ENCODE peak calls at places on chromosomes 16 and 17, in nine cellular contexts. B, F, W, O, L, E, T, Q and N are unnamed samples.

GRCh38 chr17:57856792-57857620 is 7.2 kb upstream of the MRPS23 start:
- DNase-seq in B (no peak), F (no peak), W (no peak), O (no peak), L (no peak), E (no peak), T (no peak), Q (no peak), N (no peak)

GRCh38 chr17:42679001-42679491 is 2.3 kb upstream of the PLEKHH3 start:
- DNase-seq in B (peak), F (peak), W (peak), O (no peak), L (peak), E (no peak), T (peak), Q (peak), N (peak)

GRCh38 chr16:11097094-11097781 is 152.9 kb downstream of the CLEC16A start:
- DNase-seq in B (no peak), F (no peak), W (no peak), O (no peak), L (no peak), E (no peak), T (no peak), Q (peak), N (no peak)

GRCh38 chr17:82754297-82755208 is 2.7 kb downstream of the TBCD start:
- DNase-seq in B (peak), F (no peak), W (peak), O (peak), L (peak), E (no peak), T (no peak), Q (no peak), N (peak)

GRCh38 chr16:57868913-57869520 is 66.7 kb upstream of the KIFC3 start:
- DNase-seq in B (no peak), F (no peak), W (no peak), O (no peak), L (no peak), E (no peak), T (no peak), Q (no peak), N (no peak)

GRCh38 chr17:72560303-72561247 is 439.8 kb downstream of the SOX9 start:
- DNase-seq in B (peak), F (peak), W (no peak), O (peak), L (peak), E (no peak), T (peak), Q (peak), N (peak)

GRCh38 chr16:30570621-30571443 is 682 bp downstream of the ZNF688 start:
- DNase-seq in B (no peak), F (no peak), W (peak), O (peak), L (no peak), E (peak), T (peak), Q (peak), N (peak)

GRCh38 chr17:80421381-80422090 is 6.6 kb downstream of the ENDOV start:
- DNase-seq in B (no peak), F (no peak), W (peak), O (no peak), L (no peak), E (no peak), T (no peak), Q (no peak), N (no peak)

GRCh38 chr16:67284699-67285646 is 5.6 kb downstream of the PLEKHG4 start:
- DNase-seq in B (peak), F (no peak), W (peak), O (peak), L (no peak), E (peak), T (no peak), Q (peak), N (peak)

DNA sequence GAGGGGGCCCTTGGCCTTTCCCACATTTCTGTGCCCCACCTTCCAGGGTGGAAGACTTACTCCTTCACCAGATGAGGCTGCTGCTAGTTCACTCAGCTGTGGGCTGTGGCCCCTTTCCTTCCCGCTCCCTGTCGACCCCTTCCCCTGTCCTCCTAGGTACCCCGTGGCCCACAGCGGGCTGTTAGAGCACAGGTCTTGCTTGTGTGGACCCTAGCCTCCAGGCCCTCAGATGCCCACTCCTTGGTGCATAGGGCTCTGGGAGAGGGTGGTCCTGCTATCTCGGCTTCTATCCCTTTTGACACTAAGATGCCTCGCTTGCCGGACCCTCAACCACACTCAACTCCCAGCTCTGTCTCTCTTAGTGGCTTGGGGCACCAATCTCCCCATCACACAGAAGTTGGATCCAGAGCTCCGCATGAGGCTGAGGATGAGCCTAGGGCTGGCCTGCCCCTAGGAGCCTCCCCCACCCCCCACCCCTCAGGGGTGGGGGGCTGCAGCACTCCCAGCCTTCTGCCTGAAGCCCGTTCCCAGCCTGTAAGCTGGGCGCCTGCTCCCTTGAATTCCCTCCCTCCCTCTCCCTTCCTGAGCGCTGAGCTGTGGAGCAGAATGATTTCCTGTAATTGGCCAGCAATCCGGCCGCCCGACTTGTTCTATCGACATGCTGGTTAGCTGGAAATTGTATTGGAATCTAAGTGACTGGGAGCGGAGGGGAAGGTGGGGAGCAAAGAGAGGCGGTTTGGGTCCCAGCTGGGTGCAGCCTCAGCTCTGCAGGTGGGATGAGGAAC is 30.9 kb downstream of the DCAKD start:
- DNase-seq in B (peak), F (no peak), W (no peak), O (no peak), L (no peak), E (no peak), T (peak), Q (no peak), N (peak)
- H3K4me3 ChIP-seq in B (no peak), F (no peak), W (no peak), O (no peak), L (no peak), E (no peak), T (no peak), Q (no peak), N (no peak)

DNA sequence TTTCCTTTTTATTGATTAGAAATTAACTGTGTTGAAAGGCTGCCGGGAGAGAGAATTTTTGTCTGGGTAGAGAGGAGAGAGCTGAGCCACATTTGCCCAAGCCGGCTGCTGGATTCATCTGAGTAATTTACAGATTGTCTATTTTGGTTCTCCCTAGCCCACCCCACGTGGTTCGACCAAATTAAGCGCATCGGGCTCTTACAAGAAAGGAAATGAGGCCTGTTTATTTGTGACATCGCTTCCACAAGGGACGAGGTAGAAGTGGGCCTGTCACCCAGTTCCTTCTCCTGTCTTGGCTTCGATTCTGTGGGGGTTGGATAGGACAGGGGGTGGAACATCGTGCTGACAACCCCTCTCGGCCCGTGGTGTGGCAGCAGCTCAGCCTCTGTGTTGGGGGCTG is 42.9 kb downstream of the SYT17 start:
- DNase-seq in B (no peak), F (no peak), W (no peak), O (no peak), L (peak), E (no peak), T (no peak), Q (no peak), N (no peak)
- H3K4me3 ChIP-seq in B (no peak), F (no peak), W (no peak), O (no peak), L (peak), E (no peak), T (no peak), Q (no peak), N (no peak)

DNA sequence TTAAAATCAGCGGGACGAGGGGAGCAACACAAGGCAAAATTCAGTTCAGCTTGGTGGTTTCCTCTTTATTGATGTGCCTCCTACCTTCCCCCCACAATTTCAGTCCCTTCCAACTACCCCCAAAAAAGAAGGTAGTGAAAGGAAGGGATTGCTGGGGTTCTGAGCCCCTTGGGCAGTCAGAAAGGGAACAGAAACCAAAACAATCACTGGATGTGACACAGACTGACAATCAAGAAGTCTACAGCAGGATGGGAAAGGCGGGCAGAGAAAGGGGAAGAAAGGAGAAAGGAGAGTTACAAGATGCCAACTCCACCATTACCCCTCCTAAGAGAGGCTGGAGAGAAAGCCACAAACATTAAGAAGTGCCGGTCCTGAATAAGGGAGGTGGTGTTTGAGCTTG is 1.1 kb upstream of the PHF23 start:
- DNase-seq in B (no peak), F (no peak), W (no peak), O (no peak), L (no peak), E (no peak), T (no peak), Q (no peak), N (no peak)
- H3K4me3 ChIP-seq in B (peak), F (peak), W (peak), O (no peak), L (peak), E (peak), T (peak), Q (peak), N (peak)

GRCh38 chr16:28543072-28543471 is 4.3 kb upstream of the NUPR1 start:
- DNase-seq in B (peak), F (no peak), W (no peak), O (peak), L (peak), E (peak), T (no peak), Q (no peak), N (no peak)

GRCh38 chr16:28538733-28539596 is at the start of gene NUPR1:
- DNase-seq in B (peak), F (no peak), W (peak), O (peak), L (no peak), E (peak), T (peak), Q (peak), N (peak)

GRCh38 chr16:28537076-28537475 is 1.7 kb downstream of the NUPR1 start:
- DNase-seq in B (no peak), F (no peak), W (no peak), O (no peak), L (no peak), E (no peak), T (no peak), Q (no peak), N (no peak)

GRCh38 chr16:28534542-28535373 is 4.0 kb downstream of the NUPR1 start:
- DNase-seq in B (peak), F (no peak), W (peak), O (no peak), L (no peak), E (peak), T (no peak), Q (no peak), N (peak)

DNA sequence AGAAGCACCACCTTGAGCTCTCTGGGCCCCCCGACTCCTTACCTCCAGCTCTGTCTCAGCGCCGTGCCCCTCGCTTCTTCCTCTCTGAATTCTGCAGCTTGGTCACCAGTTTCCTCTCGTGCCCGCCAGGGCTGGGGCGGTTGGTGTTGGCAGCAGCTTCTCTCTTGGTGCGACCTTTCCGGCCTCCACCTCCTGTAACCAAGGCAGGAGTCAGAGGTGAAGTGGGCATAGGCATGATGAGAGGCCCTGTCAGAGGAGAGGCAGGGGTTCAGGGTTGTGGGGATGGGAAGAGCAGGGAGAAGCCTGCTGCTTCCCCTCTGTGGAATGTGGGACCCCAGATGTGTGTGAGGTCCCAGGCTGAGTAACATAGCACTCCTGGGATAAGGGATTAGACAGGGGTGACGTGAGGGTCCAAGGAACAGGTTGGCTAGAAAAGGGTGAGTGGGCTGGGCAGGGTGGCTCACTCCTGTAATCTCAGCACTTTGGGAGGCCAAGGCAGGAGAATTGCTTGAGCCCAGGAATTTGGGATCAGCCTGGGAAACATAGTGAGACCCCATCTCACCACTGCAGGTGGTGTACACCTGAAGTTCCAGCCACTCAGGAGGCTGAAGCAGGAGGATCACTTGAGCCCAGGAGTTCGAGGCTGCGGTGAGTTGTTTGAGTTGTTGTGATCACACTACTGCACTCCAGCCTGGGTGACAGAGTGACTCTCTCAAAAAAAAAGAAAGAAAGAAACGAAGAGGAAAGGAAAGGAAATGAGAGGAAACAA is 626 bp downstream of the NUPR1 start:
- DNase-seq in B (peak), F (no peak), W (peak), O (no peak), L (no peak), E (peak), T (no peak), Q (no peak), N (no peak)
- H3K4me3 ChIP-seq in B (peak), F (no peak), W (peak), O (peak), L (no peak), E (peak), T (no peak), Q (no peak), N (peak)

DNA sequence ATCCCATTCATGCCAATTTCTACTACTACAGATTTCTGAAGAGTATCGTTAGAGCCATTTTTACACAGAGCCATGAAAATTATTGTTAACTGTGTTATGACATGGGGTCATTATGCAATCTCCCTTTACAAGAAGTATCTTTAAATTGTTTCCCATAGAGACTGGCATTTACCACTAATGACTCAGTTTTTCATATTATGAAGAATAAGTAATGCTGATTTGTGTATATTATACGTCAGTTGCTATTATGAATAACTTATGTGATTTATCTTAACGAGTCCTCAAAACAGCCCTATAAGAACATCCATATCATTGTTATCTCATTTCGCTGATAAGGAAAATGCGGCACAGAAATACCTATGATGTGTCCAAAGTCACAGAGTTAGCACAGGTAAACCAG is 173.8 kb downstream of the KCNJ2 start:
- DNase-seq in B (no peak), F (no peak), W (no peak), O (no peak), L (no peak), E (no peak), T (no peak), Q (no peak), N (no peak)
- H3K4me3 ChIP-seq in B (no peak), F (no peak), W (no peak), O (no peak), L (no peak), E (no peak), T (no peak), Q (no peak), N (no peak)

DNA sequence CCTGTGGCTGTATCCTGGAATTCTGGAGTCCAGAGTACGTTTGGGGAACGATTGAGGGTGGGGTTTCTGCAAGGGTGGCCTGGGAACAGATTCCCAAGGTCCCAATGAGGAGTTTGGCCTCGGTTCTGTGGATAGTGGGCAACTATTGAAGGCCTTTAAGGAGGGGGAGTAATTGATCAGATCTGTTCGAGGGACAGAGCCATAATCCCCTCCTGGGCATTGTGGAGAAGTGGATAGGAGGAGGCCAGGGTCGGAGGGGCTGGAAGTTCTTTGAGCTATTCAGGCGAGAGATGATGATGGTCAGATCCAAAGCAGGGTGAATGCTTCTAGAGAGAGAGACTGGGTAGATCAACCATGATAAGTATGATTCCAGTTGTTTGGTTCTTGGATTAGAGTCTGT is 173.4 kb downstream of the SNX29 start:
- DNase-seq in B (no peak), F (no peak), W (no peak), O (no peak), L (no peak), E (no peak), T (no peak), Q (no peak), N (no peak)
- H3K4me3 ChIP-seq in B (no peak), F (no peak), W (no peak), O (no peak), L (no peak), E (no peak), T (no peak), Q (no peak), N (no peak)